ENCODE peak calls at places on chromosomes 12 and 14, in nine cellular contexts. C, X, S, I, Q, B, V, Y and Z are unnamed samples.

GRCh38 chr12:100445081-100445481 is 28.6 kb upstream of the NR1H4 start:
- DNase-seq in C (no peak), X (no peak), S (no peak), I (no peak), Q (no peak), B (peak), V (no peak), Y (no peak), Z (no peak)

GRCh38 chr14:35847636-35848035 is 21.5 kb downstream of the BRMS1L start:
- DNase-seq in C (no peak), X (no peak), S (no peak), I (no peak), Q (no peak), B (no peak), V (no peak), Y (no peak), Z (no peak)

GRCh38 chr14:77570706-77571293 is 45.6 kb downstream of the SPTLC2 start:
- DNase-seq in C (no peak), X (peak), S (no peak), I (no peak), Q (no peak), B (no peak), V (no peak), Y (no peak), Z (peak)

GRCh38 chr12:122036153-122036552 is 14.5 kb downstream of the BCL7A start:
- DNase-seq in C (no peak), X (no peak), S (no peak), I (no peak), Q (no peak), B (no peak), V (no peak), Y (no peak), Z (no peak)

GRCh38 chr14:78029471-78030372 is 140.5 kb upstream of the NRXN3 start:
- DNase-seq in C (no peak), X (no peak), S (no peak), I (peak), Q (no peak), B (no peak), V (no peak), Y (no peak), Z (no peak)

GRCh38 chr14:101972126-101972785 is 7.9 kb downstream of the DYNC1H1 start:
- DNase-seq in C (peak), X (peak), S (peak), I (peak), Q (peak), B (peak), V (peak), Y (peak), Z (peak)

GRCh38 chr12:28998662-28999120 is 150.4 kb upstream of the FAR2 start:
- DNase-seq in C (no peak), X (peak), S (no peak), I (no peak), Q (peak), B (peak), V (no peak), Y (no peak), Z (no peak)

GRCh38 chr12:19186722-19187661 is 57.5 kb downstream of the PLEKHA5 start:
- DNase-seq in C (no peak), X (peak), S (no peak), I (peak), Q (peak), B (peak), V (no peak), Y (no peak), Z (no peak)

GRCh38 chr14:104742586-104743455 is 10.1 kb upstream of the SIVA1 start:
- DNase-seq in C (no peak), X (no peak), S (no peak), I (no peak), Q (no peak), B (no peak), V (no peak), Y (no peak), Z (no peak)

GRCh38 chr12:54383041-54383609 is 1.4 kb downstream of the ZNF385A start:
- DNase-seq in C (no peak), X (no peak), S (no peak), I (peak), Q (no peak), B (no peak), V (no peak), Y (no peak), Z (no peak)

GRCh38 chr12:107515446-107515958 is 170.1 kb upstream of the PWP1 start:
- DNase-seq in C (no peak), X (no peak), S (no peak), I (no peak), Q (peak), B (no peak), V (no peak), Y (peak), Z (no peak)

GRCh38 chr12:96474206-96474605 is 15.2 kb upstream of the CFAP54 start:
- DNase-seq in C (no peak), X (no peak), S (no peak), I (no peak), Q (no peak), B (no peak), V (no peak), Y (no peak), Z (no peak)

GRCh38 chr14:96165493-96166474 is 38.9 kb upstream of the BDKRB2 start:
- DNase-seq in C (no peak), X (no peak), S (peak), I (no peak), Q (no peak), B (no peak), V (peak), Y (peak), Z (no peak)

GRCh38 chr12:113912761-113913295 is 53.3 kb downstream of the RBM19 start:
- DNase-seq in C (peak), X (peak), S (peak), I (peak), Q (peak), B (peak), V (no peak), Y (no peak), Z (peak)

GRCh38 chr12:47349770-47350408 is 270.1 kb upstream of the AMIGO2 start:
- DNase-seq in C (no peak), X (no peak), S (no peak), I (no peak), Q (no peak), B (no peak), V (no peak), Y (no peak), Z (no peak)

GRCh38 chr12:107091989-107092641 is 1.2 kb downstream of the CRY1 start:
- DNase-seq in C (no peak), X (peak), S (peak), I (peak), Q (peak), B (peak), V (no peak), Y (no peak), Z (no peak)

GRCh38 chr14:64767215-64767964 is 63.2 kb downstream of the PLEKHG3 start:
- DNase-seq in C (no peak), X (no peak), S (no peak), I (no peak), Q (no peak), B (no peak), V (no peak), Y (peak), Z (peak)

GRCh38 chr12:120498870-120499515 is 3.1 kb downstream of the DYNLL1 start:
- DNase-seq in C (no peak), X (no peak), S (no peak), I (no peak), Q (no peak), B (no peak), V (no peak), Y (no peak), Z (no peak)

GRCh38 chr14:89855961-89856360 is 98.6 kb downstream of the EFCAB11 start:
- DNase-seq in C (no peak), X (no peak), S (no peak), I (no peak), Q (no peak), B (no peak), V (no peak), Y (no peak), Z (no peak)

GRCh38 chr12:67299526-67299925 is 30.4 kb downstream of the CAND1 start:
- DNase-seq in C (no peak), X (no peak), S (no peak), I (no peak), Q (no peak), B (no peak), V (no peak), Y (no peak), Z (no peak)

GRCh38 chr12:105378821-105379400 is 48.4 kb downstream of the C12orf75 start:
- DNase-seq in C (no peak), X (peak), S (no peak), I (no peak), Q (no peak), B (peak), V (no peak), Y (no peak), Z (no peak)

GRCh38 chr12:42288544-42288943 is 37.4 kb downstream of the ZCRB1 start:
- DNase-seq in C (no peak), X (no peak), S (no peak), I (no peak), Q (no peak), B (no peak), V (no peak), Y (no peak), Z (no peak)

GRCh38 chr12:45186762-45187161 is 29.1 kb upstream of the ANO6 start:
- DNase-seq in C (no peak), X (no peak), S (no peak), I (no peak), Q (no peak), B (no peak), V (no peak), Y (no peak), Z (no peak)

GRCh38 chr14:54902521-54903420 is at the start of gene GCH1:
- DNase-seq in C (peak), X (peak), S (peak), I (peak), Q (peak), B (peak), V (peak), Y (peak), Z (peak)

DNA sequence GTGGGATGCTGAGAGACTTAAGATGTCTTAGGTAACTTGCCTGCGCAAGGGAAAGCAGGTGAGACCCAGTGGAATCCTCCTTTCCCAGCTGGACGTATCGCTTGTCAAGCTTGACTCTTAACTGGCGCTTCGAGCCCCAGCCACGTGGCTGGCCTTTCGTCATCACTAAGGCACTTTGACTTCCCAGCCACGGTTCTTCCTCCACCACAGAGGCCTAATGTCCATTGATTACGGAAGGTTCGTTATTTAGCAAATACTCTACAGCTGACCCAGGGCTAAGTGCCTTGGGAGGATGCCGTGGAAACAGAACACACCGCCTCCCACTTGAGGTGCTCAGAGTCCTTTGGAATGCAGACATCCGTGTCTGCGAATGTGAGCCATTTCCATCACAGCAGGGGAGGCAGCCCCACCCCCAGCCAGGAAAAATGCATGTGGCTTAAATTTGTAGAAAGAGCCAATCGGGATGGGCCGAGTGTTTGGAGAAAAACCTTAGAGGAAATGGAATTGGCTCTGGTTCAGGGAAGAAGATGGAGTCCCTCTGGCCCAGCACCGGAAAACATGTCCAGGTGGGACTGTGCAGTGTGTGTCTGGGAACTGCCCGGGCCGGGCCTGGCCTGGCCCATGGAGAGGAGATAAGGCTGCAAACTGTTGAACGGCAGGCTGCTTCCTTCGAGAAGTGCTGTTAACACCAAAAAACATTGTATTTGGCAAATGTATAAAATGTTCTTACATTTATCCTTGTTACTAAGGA is 115.7 kb downstream of the PLXNC1 start:
- DNase-seq in C (no peak), X (no peak), S (no peak), I (no peak), Q (no peak), B (no peak), V (peak), Y (no peak), Z (no peak)
- H3K27ac ChIP-seq in C (no peak), X (no peak), S (no peak), I (no peak), Q (no peak), B (no peak), V (peak), Y (no peak), Z (peak)

GRCh38 chr12:32270818-32271710 is 128.3 kb upstream of the FGD4 start:
- DNase-seq in C (no peak), X (peak), S (no peak), I (no peak), Q (no peak), B (peak), V (no peak), Y (no peak), Z (no peak)

GRCh38 chr12:32273712-32274111 is 125.6 kb upstream of the FGD4 start:
- DNase-seq in C (no peak), X (no peak), S (peak), I (peak), Q (no peak), B (no peak), V (no peak), Y (no peak), Z (no peak)

GRCh38 chr12:32274665-32275064 is 124.7 kb upstream of the FGD4 start:
- DNase-seq in C (no peak), X (no peak), S (no peak), I (no peak), Q (no peak), B (no peak), V (no peak), Y (no peak), Z (no peak)

GRCh38 chr12:32273063-32273521 is 126.3 kb upstream of the FGD4 start:
- DNase-seq in C (no peak), X (no peak), S (no peak), I (no peak), Q (no peak), B (no peak), V (no peak), Y (no peak), Z (no peak)

GRCh38 chr12:32272465-32272864 is 126.9 kb upstream of the FGD4 start:
- DNase-seq in C (no peak), X (no peak), S (no peak), I (no peak), Q (no peak), B (no peak), V (no peak), Y (no peak), Z (no peak)
- H3K4me3 ChIP-seq in C (no peak), X (no peak), S (no peak), I (no peak), Q (no peak), B (no peak), V (no peak), Y (no peak), Z (no peak)

DNA sequence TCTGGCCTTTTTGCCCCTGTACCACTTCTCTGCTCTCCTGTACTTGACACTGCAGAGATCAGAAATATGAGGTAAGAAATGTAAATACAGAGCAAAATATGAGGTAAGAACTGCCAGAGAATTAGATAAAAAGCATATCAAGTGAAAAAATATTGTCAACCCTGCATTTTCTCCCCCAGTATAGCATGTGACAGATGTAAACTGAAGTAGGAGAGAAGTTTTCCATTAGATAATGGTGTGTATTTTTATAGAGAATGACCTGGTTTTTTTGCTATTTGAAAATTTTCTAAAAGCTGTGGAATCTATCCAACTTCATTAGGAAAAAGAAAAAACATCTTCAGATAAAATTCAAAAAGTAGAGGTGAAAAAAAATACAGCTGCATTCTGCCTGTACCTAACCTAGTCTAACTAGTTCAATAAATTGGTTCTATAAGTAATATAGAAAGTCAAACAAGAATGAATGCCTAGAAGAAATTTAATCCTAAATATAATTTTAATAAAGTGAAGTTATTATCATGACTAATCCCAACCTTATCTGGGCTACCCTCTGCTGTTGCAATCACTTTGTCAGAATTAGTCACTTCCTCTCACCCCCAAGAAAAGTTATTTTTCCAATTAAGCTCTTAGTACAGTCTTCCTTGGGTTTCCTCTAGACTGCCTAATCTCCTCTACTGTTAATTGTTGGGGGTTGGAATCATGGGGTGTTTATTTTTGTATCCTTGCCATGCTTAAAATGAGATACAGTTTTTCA is 210.0 kb downstream of the RASSF9 start:
- DNase-seq in C (no peak), X (no peak), S (no peak), I (no peak), Q (no peak), B (no peak), V (no peak), Y (no peak), Z (no peak)
- TF ChIP-seq EP300 in C (no peak), X (peak), S (no peak), I (no peak), Q (no peak), B (no peak), V (no peak), Y (no peak), Z (no peak)

GRCh38 chr14:56170028-56170427 is 51.8 kb downstream of the PELI2 start:
- DNase-seq in C (no peak), X (no peak), S (no peak), I (no peak), Q (no peak), B (no peak), V (no peak), Y (no peak), Z (no peak)

GRCh38 chr14:56173360-56173922 is 55.2 kb downstream of the PELI2 start:
- DNase-seq in C (no peak), X (no peak), S (no peak), I (no peak), Q (no peak), B (no peak), V (no peak), Y (no peak), Z (no peak)

GRCh38 chr14:56172074-56172473 is 53.9 kb downstream of the PELI2 start:
- DNase-seq in C (no peak), X (no peak), S (no peak), I (no peak), Q (no peak), B (no peak), V (no peak), Y (no peak), Z (no peak)

GRCh38 chr14:56172571-56172971 is 54.4 kb downstream of the PELI2 start:
- DNase-seq in C (no peak), X (no peak), S (no peak), I (no peak), Q (no peak), B (no peak), V (no peak), Y (no peak), Z (no peak)

GRCh38 chr14:56170877-56171422 is 52.7 kb downstream of the PELI2 start:
- DNase-seq in C (no peak), X (no peak), S (no peak), I (no peak), Q (no peak), B (no peak), V (no peak), Y (no peak), Z (no peak)
- H3K27ac ChIP-seq in C (no peak), X (no peak), S (no peak), I (no peak), Q (no peak), B (no peak), V (no peak), Y (no peak), Z (no peak)

DNA sequence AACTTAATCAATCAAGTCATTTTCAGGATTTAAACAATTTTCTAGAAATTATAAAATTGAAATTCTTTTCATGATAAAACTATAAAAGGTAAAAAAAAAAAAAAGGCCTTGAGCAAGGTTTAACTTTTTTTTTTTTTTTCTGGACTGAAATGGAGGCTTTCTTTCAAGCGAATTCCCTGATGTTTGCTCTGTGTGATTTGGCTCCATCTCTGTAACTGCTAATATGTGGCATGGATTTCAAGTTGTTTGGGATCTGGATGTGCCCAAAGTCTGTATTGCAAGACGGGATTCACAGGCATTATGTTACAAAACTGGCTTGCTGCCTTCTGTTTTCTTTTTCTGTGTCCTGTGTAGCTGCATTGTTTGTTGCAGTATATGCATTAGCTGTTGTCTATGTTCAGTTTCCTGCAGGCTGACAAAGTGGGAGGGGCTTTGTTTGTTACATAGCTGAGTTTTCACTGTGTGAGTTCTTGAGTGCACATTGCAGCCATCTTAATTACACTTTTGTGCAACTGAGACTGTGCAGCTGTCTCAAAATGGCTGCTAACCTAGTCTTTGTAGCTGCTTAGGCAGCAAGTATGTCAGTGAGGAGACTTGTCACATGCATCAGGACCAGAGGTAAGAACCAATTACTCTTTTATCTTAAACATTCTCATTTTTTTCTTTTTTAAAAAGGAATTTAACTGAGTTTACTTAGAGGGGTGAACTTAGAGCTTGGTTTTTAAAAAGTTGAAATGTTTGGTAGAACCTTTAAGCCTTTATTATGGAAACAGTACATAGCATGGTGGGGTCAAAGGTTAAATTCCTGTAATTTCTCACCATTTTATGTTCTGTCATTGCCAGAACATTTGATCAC is 19.5 kb downstream of the ATF7IP start:
- DNase-seq in C (peak), X (peak), S (peak), I (peak), Q (peak), B (peak), V (no peak), Y (peak), Z (peak)
- H3K4me3 ChIP-seq in C (peak), X (peak), S (peak), I (peak), Q (peak), B (peak), V (peak), Y (peak), Z (peak)

DNA sequence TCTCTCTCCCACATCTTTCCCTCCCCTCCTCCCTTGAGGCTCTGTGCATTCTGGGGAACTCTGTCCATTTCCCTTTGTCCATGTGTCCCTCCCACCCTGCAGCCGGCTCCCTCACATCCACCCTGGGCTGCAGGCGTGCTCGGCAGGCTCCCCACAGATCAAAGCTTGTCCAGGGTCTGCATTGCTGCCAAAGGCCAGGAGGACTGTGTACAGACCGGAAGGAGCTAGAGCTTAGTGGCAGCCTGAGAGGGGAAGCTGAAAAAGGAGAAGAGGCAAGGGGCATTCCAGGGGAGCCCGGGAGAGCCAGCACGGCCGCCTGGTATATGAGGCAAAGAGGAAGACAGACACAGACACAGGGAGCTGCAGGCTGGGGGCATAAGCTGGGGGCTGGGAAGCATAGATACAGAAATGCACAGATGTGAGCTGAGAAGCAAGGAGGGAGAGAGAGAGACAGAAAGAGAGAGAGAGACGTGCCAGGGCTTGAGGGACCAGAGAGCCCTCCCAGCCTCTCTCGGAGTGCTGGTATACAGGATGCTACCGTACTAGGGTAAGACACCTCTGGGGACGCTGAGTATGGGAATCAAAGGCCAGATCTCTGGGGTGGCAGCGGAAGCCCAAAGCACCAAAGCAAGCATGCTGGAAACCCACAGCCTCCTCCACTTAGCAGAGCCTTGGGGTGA is 3.3 kb downstream of the CD4 start:
- DNase-seq in C (no peak), X (no peak), S (no peak), I (no peak), Q (no peak), B (peak), V (no peak), Y (peak), Z (no peak)
- TF ChIP-seq EP300 in C (no peak), X (no peak), S (no peak), I (no peak), Q (no peak), B (no peak), V (no peak), Y (no peak), Z (no peak)